ENCODE peak calls at places on chromosomes 11 and 22, in ten cellular contexts. One of them, this sample, is unnamed.

GRCh38 chr22:28442951-28443876 is 236.4 kb downstream of the TTC28 start:
- DNase-seq in T-helper 2 cell: no peak
- DNase-seq in foreskin fibroblast: peak
- DNase-seq in substantia nigra: peak
- DNase-seq in progenitor cell of endocrine pancreas: peak
- DNase-seq in nucleus accumbens: peak
- DNase-seq in NCI-H1105: no peak
- DNase-seq in activated T-cell treated with anti-CD3 and anti-CD28 coated beads for 4 hours: no peak
- DNase-seq in Calu3: peak
- DNase-seq in AG09309: no peak
- DNase-seq in this sample: peak

GRCh38 chr22:18104566-18104965 is 6.0 kb upstream of the TUBA8 start:
- DNase-seq in progenitor cell of endocrine pancreas: no peak
- DNase-seq in substantia nigra: no peak
- DNase-seq in T-helper 2 cell: no peak
- DNase-seq in foreskin fibroblast: peak
- DNase-seq in activated T-cell treated with anti-CD3 and anti-CD28 coated beads for 4 hours: no peak
- DNase-seq in Calu3: no peak
- DNase-seq in NCI-H1105: no peak
- DNase-seq in nucleus accumbens: no peak
- DNase-seq in AG09309: no peak
- DNase-seq in this sample: no peak

GRCh38 chr11:85540635-85541034 is 86.5 kb downstream of the DLG2 start:
- DNase-seq in AG09309: no peak
- DNase-seq in NCI-H1105: no peak
- DNase-seq in T-helper 2 cell: no peak
- DNase-seq in nucleus accumbens: no peak
- DNase-seq in foreskin fibroblast: no peak
- DNase-seq in Calu3: no peak
- DNase-seq in substantia nigra: no peak
- DNase-seq in activated T-cell treated with anti-CD3 and anti-CD28 coated beads for 4 hours: no peak
- DNase-seq in progenitor cell of endocrine pancreas: no peak
- DNase-seq in this sample: no peak

GRCh38 chr11:12402027-12402426 is 24.7 kb downstream of the PARVA start:
- DNase-seq in Calu3: no peak
- DNase-seq in progenitor cell of endocrine pancreas: no peak
- DNase-seq in activated T-cell treated with anti-CD3 and anti-CD28 coated beads for 4 hours: no peak
- DNase-seq in foreskin fibroblast: no peak
- DNase-seq in NCI-H1105: no peak
- DNase-seq in nucleus accumbens: no peak
- DNase-seq in T-helper 2 cell: no peak
- DNase-seq in AG09309: no peak
- DNase-seq in substantia nigra: no peak
- DNase-seq in this sample: no peak

GRCh38 chr11:22244986-22245592 is 52.2 kb downstream of the ANO5 start:
- DNase-seq in NCI-H1105: peak
- DNase-seq in AG09309: peak
- DNase-seq in nucleus accumbens: no peak
- DNase-seq in foreskin fibroblast: peak
- DNase-seq in progenitor cell of endocrine pancreas: no peak
- DNase-seq in activated T-cell treated with anti-CD3 and anti-CD28 coated beads for 4 hours: no peak
- DNase-seq in T-helper 2 cell: no peak
- DNase-seq in substantia nigra: no peak
- DNase-seq in Calu3: peak
- DNase-seq in this sample: peak

GRCh38 chr11:45662665-45663485 is 2.5 kb downstream of the CHST1 start:
- DNase-seq in AG09309: peak
- DNase-seq in progenitor cell of endocrine pancreas: no peak
- DNase-seq in nucleus accumbens: peak
- DNase-seq in substantia nigra: no peak
- DNase-seq in T-helper 2 cell: no peak
- DNase-seq in foreskin fibroblast: peak
- DNase-seq in activated T-cell treated with anti-CD3 and anti-CD28 coated beads for 4 hours: no peak
- DNase-seq in NCI-H1105: no peak
- DNase-seq in Calu3: no peak
- DNase-seq in this sample: no peak

GRCh38 chr11:65439331-65440181 is 17.0 kb downstream of the NEAT1 start:
- DNase-seq in Calu3: no peak
- DNase-seq in foreskin fibroblast: no peak
- DNase-seq in nucleus accumbens: no peak
- DNase-seq in activated T-cell treated with anti-CD3 and anti-CD28 coated beads for 4 hours: no peak
- DNase-seq in progenitor cell of endocrine pancreas: no peak
- DNase-seq in AG09309: no peak
- DNase-seq in NCI-H1105: no peak
- DNase-seq in T-helper 2 cell: no peak
- DNase-seq in substantia nigra: no peak
- DNase-seq in this sample: no peak

GRCh38 chr11:119337581-119338317 is 2.9 kb downstream of the C1QTNF5 start:
- DNase-seq in T-helper 2 cell: no peak
- DNase-seq in activated T-cell treated with anti-CD3 and anti-CD28 coated beads for 4 hours: no peak
- DNase-seq in AG09309: no peak
- DNase-seq in progenitor cell of endocrine pancreas: no peak
- DNase-seq in Calu3: no peak
- DNase-seq in substantia nigra: no peak
- DNase-seq in foreskin fibroblast: peak
- DNase-seq in NCI-H1105: no peak
- DNase-seq in nucleus accumbens: no peak
- DNase-seq in this sample: no peak

GRCh38 chr11:111635706-111636045 is 33.4 kb downstream of the SIK2 start:
- DNase-seq in NCI-H1105: peak
- DNase-seq in T-helper 2 cell: no peak
- DNase-seq in foreskin fibroblast: peak
- DNase-seq in activated T-cell treated with anti-CD3 and anti-CD28 coated beads for 4 hours: no peak
- DNase-seq in substantia nigra: peak
- DNase-seq in nucleus accumbens: peak
- DNase-seq in Calu3: no peak
- DNase-seq in AG09309: no peak
- DNase-seq in progenitor cell of endocrine pancreas: no peak
- DNase-seq in this sample: peak

GRCh38 chr11:101010899-101011298 is 118.7 kb downstream of the PGR start:
- DNase-seq in NCI-H1105: no peak
- DNase-seq in Calu3: no peak
- DNase-seq in AG09309: no peak
- DNase-seq in nucleus accumbens: no peak
- DNase-seq in progenitor cell of endocrine pancreas: no peak
- DNase-seq in activated T-cell treated with anti-CD3 and anti-CD28 coated beads for 4 hours: no peak
- DNase-seq in substantia nigra: no peak
- DNase-seq in T-helper 2 cell: no peak
- DNase-seq in foreskin fibroblast: no peak
- DNase-seq in this sample: no peak

GRCh38 chr11:33735426-33736147 is 636 bp downstream of the CD59 start:
- DNase-seq in foreskin fibroblast: no peak
- DNase-seq in AG09309: no peak
- DNase-seq in substantia nigra: no peak
- DNase-seq in progenitor cell of endocrine pancreas: peak
- DNase-seq in nucleus accumbens: no peak
- DNase-seq in T-helper 2 cell: peak
- DNase-seq in Calu3: no peak
- DNase-seq in activated T-cell treated with anti-CD3 and anti-CD28 coated beads for 4 hours: no peak
- DNase-seq in NCI-H1105: peak
- DNase-seq in this sample: peak

GRCh38 chr22:46064966-46065666 is 85.2 kb upstream of the PPARA start:
- DNase-seq in activated T-cell treated with anti-CD3 and anti-CD28 coated beads for 4 hours: no peak
- DNase-seq in progenitor cell of endocrine pancreas: no peak
- DNase-seq in nucleus accumbens: no peak
- DNase-seq in substantia nigra: no peak
- DNase-seq in AG09309: no peak
- DNase-seq in foreskin fibroblast: no peak
- DNase-seq in T-helper 2 cell: no peak
- DNase-seq in NCI-H1105: no peak
- DNase-seq in Calu3: no peak
- DNase-seq in this sample: no peak

GRCh38 chr11:126210871-126211235 is 597 bp downstream of the RPUSD4 start:
- DNase-seq in foreskin fibroblast: no peak
- DNase-seq in activated T-cell treated with anti-CD3 and anti-CD28 coated beads for 4 hours: no peak
- DNase-seq in Calu3: no peak
- DNase-seq in progenitor cell of endocrine pancreas: no peak
- DNase-seq in NCI-H1105: no peak
- DNase-seq in AG09309: no peak
- DNase-seq in substantia nigra: no peak
- DNase-seq in T-helper 2 cell: no peak
- DNase-seq in nucleus accumbens: no peak
- DNase-seq in this sample: no peak

GRCh38 chr11:57303280-57303989 is 21.3 kb downstream of the TNKS1BP1 start:
- DNase-seq in T-helper 2 cell: no peak
- DNase-seq in NCI-H1105: no peak
- DNase-seq in nucleus accumbens: no peak
- DNase-seq in foreskin fibroblast: no peak
- DNase-seq in progenitor cell of endocrine pancreas: no peak
- DNase-seq in Calu3: no peak
- DNase-seq in substantia nigra: no peak
- DNase-seq in AG09309: no peak
- DNase-seq in activated T-cell treated with anti-CD3 and anti-CD28 coated beads for 4 hours: no peak
- DNase-seq in this sample: no peak

GRCh38 chr11:2268911-2269600 is 1.3 kb downstream of the ASCL2 start:
- DNase-seq in nucleus accumbens: no peak
- DNase-seq in progenitor cell of endocrine pancreas: no peak
- DNase-seq in substantia nigra: no peak
- DNase-seq in activated T-cell treated with anti-CD3 and anti-CD28 coated beads for 4 hours: peak
- DNase-seq in Calu3: peak
- DNase-seq in foreskin fibroblast: peak
- DNase-seq in T-helper 2 cell: peak
- DNase-seq in NCI-H1105: peak
- DNase-seq in AG09309: no peak
- DNase-seq in this sample: peak

GRCh38 chr11:68436985-68437926 is 23.3 kb upstream of the PPP6R3 start:
- DNase-seq in foreskin fibroblast: peak
- DNase-seq in T-helper 2 cell: no peak
- DNase-seq in Calu3: peak
- DNase-seq in nucleus accumbens: no peak
- DNase-seq in AG09309: peak
- DNase-seq in progenitor cell of endocrine pancreas: no peak
- DNase-seq in activated T-cell treated with anti-CD3 and anti-CD28 coated beads for 4 hours: no peak
- DNase-seq in NCI-H1105: no peak
- DNase-seq in substantia nigra: no peak
- DNase-seq in this sample: peak

GRCh38 chr22:30079952-30080533 is at the start of gene HORMAD2:
- DNase-seq in AG09309: no peak
- DNase-seq in NCI-H1105: no peak
- DNase-seq in progenitor cell of endocrine pancreas: peak
- DNase-seq in activated T-cell treated with anti-CD3 and anti-CD28 coated beads for 4 hours: no peak
- DNase-seq in T-helper 2 cell: no peak
- DNase-seq in Calu3: no peak
- DNase-seq in substantia nigra: peak
- DNase-seq in nucleus accumbens: no peak
- DNase-seq in foreskin fibroblast: no peak
- DNase-seq in this sample: no peak

GRCh38 chr11:13335319-13335718 is 57.7 kb downstream of the BMAL1 start:
- DNase-seq in substantia nigra: no peak
- DNase-seq in progenitor cell of endocrine pancreas: peak
- DNase-seq in nucleus accumbens: peak
- DNase-seq in foreskin fibroblast: peak
- DNase-seq in AG09309: peak
- DNase-seq in T-helper 2 cell: peak
- DNase-seq in NCI-H1105: peak
- DNase-seq in Calu3: peak
- DNase-seq in activated T-cell treated with anti-CD3 and anti-CD28 coated beads for 4 hours: peak
- DNase-seq in this sample: peak

GRCh38 chr11:444397-445144 is 2.8 kb upstream of the ANO9 start:
- DNase-seq in AG09309: no peak
- DNase-seq in Calu3: no peak
- DNase-seq in nucleus accumbens: no peak
- DNase-seq in substantia nigra: no peak
- DNase-seq in foreskin fibroblast: no peak
- DNase-seq in progenitor cell of endocrine pancreas: no peak
- DNase-seq in NCI-H1105: peak
- DNase-seq in T-helper 2 cell: no peak
- DNase-seq in activated T-cell treated with anti-CD3 and anti-CD28 coated beads for 4 hours: no peak
- DNase-seq in this sample: no peak

GRCh38 chr11:86380295-86380694 is 5.6 kb downstream of the CCDC81 start:
- DNase-seq in activated T-cell treated with anti-CD3 and anti-CD28 coated beads for 4 hours: no peak
- DNase-seq in Calu3: no peak
- DNase-seq in nucleus accumbens: no peak
- DNase-seq in NCI-H1105: no peak
- DNase-seq in foreskin fibroblast: no peak
- DNase-seq in T-helper 2 cell: no peak
- DNase-seq in progenitor cell of endocrine pancreas: no peak
- DNase-seq in AG09309: no peak
- DNase-seq in substantia nigra: no peak
- DNase-seq in this sample: no peak

GRCh38 chr22:32389685-32390084 is 22.4 kb downstream of the RTCB start:
- DNase-seq in nucleus accumbens: no peak
- DNase-seq in progenitor cell of endocrine pancreas: no peak
- DNase-seq in AG09309: no peak
- DNase-seq in Calu3: peak
- DNase-seq in T-helper 2 cell: no peak
- DNase-seq in foreskin fibroblast: no peak
- DNase-seq in activated T-cell treated with anti-CD3 and anti-CD28 coated beads for 4 hours: no peak
- DNase-seq in substantia nigra: no peak
- DNase-seq in NCI-H1105: no peak
- DNase-seq in this sample: no peak

GRCh38 chr22:39090426-39091064 is 6.5 kb upstream of the APOBEC3H start:
- DNase-seq in AG09309: no peak
- DNase-seq in T-helper 2 cell: peak
- DNase-seq in NCI-H1105: no peak
- DNase-seq in substantia nigra: no peak
- DNase-seq in nucleus accumbens: no peak
- DNase-seq in activated T-cell treated with anti-CD3 and anti-CD28 coated beads for 4 hours: peak
- DNase-seq in progenitor cell of endocrine pancreas: no peak
- DNase-seq in foreskin fibroblast: no peak
- DNase-seq in Calu3: no peak
- DNase-seq in this sample: no peak

GRCh38 chr22:45413013-45413367 is 409 bp downstream of the SMC1B start:
- DNase-seq in activated T-cell treated with anti-CD3 and anti-CD28 coated beads for 4 hours: no peak
- DNase-seq in nucleus accumbens: no peak
- DNase-seq in T-helper 2 cell: no peak
- DNase-seq in progenitor cell of endocrine pancreas: no peak
- DNase-seq in AG09309: no peak
- DNase-seq in Calu3: no peak
- DNase-seq in substantia nigra: no peak
- DNase-seq in NCI-H1105: no peak
- DNase-seq in foreskin fibroblast: no peak
- DNase-seq in this sample: no peak

GRCh38 chr11:68780829-68781228 is 29.5 kb upstream of the TESMIN start:
- DNase-seq in AG09309: no peak
- DNase-seq in nucleus accumbens: no peak
- DNase-seq in T-helper 2 cell: no peak
- DNase-seq in foreskin fibroblast: no peak
- DNase-seq in activated T-cell treated with anti-CD3 and anti-CD28 coated beads for 4 hours: no peak
- DNase-seq in NCI-H1105: no peak
- DNase-seq in substantia nigra: no peak
- DNase-seq in progenitor cell of endocrine pancreas: no peak
- DNase-seq in Calu3: peak
- DNase-seq in this sample: peak

GRCh38 chr11:1542267-1542666 is 29.8 kb downstream of the DUSP8 start:
- DNase-seq in substantia nigra: no peak
- DNase-seq in progenitor cell of endocrine pancreas: no peak
- DNase-seq in AG09309: no peak
- DNase-seq in foreskin fibroblast: no peak
- DNase-seq in nucleus accumbens: no peak
- DNase-seq in T-helper 2 cell: no peak
- DNase-seq in activated T-cell treated with anti-CD3 and anti-CD28 coated beads for 4 hours: no peak
- DNase-seq in NCI-H1105: peak
- DNase-seq in Calu3: no peak
- DNase-seq in this sample: no peak

GRCh38 chr22:19596680-19597398 is 72.6 kb upstream of the CLDN5 start:
- DNase-seq in activated T-cell treated with anti-CD3 and anti-CD28 coated beads for 4 hours: no peak
- DNase-seq in Calu3: no peak
- DNase-seq in NCI-H1105: no peak
- DNase-seq in nucleus accumbens: no peak
- DNase-seq in foreskin fibroblast: no peak
- DNase-seq in AG09309: no peak
- DNase-seq in substantia nigra: no peak
- DNase-seq in progenitor cell of endocrine pancreas: no peak
- DNase-seq in T-helper 2 cell: no peak
- DNase-seq in this sample: no peak

GRCh38 chr11:119222308-119222707 is 16.2 kb downstream of the CBL start:
- DNase-seq in progenitor cell of endocrine pancreas: no peak
- DNase-seq in foreskin fibroblast: peak
- DNase-seq in substantia nigra: no peak
- DNase-seq in NCI-H1105: peak
- DNase-seq in T-helper 2 cell: no peak
- DNase-seq in AG09309: no peak
- DNase-seq in Calu3: no peak
- DNase-seq in activated T-cell treated with anti-CD3 and anti-CD28 coated beads for 4 hours: no peak
- DNase-seq in nucleus accumbens: no peak
- DNase-seq in this sample: no peak

GRCh38 chr11:35621620-35622019 is 3.4 kb downstream of the FJX1 start:
- DNase-seq in nucleus accumbens: no peak
- DNase-seq in substantia nigra: no peak
- DNase-seq in activated T-cell treated with anti-CD3 and anti-CD28 coated beads for 4 hours: no peak
- DNase-seq in foreskin fibroblast: no peak
- DNase-seq in NCI-H1105: no peak
- DNase-seq in Calu3: no peak
- DNase-seq in progenitor cell of endocrine pancreas: no peak
- DNase-seq in AG09309: no peak
- DNase-seq in T-helper 2 cell: no peak
- DNase-seq in this sample: no peak